ENCODE peak calls at places on chromosomes 13 and 19, in eight cellular contexts. W, B, P, E, Q, Z, J and K are unnamed samples.

GRCh38 chr13:25733061-25733491 is 318.7 kb downstream of the SHISA2 start:
- DNase-seq in B (peak; percentile 61), P (no peak), J (no peak), E (no peak), Q (no peak), Z (no peak), W (no peak), K (peak; percentile 37)

GRCh38 chr13:93794197-93794885 is 567.7 kb downstream of the GPC6 start:
- DNase-seq in W (no peak), E (peak; percentile 42), Q (no peak), P (no peak), Z (no peak), B (no peak), J (no peak), K (no peak)

GRCh38 chr19:45187421-45188100 is 9.0 kb downstream of the BLOC1S3 start:
- DNase-seq in J (peak; percentile 21), P (no peak), Q (no peak), B (no peak), W (no peak), E (no peak), Z (peak; percentile 65), K (no peak)

GRCh38 chr19:7863157-7863970 is 10.8 kb downstream of the PRR36 start:
- DNase-seq in B (no peak), W (no peak), P (no peak), Z (no peak), E (no peak), Q (no peak), J (no peak), K (no peak)

GRCh38 chr19:3129112-3129511 is 6.7 kb upstream of the GNA15 start:
- DNase-seq in W (peak; percentile 35), Q (no peak), Z (peak; percentile 36), B (peak; percentile 71), E (peak; percentile 71), P (no peak), J (no peak), K (peak; percentile 34)

GRCh38 chr13:66347718-66348117 is 882.4 kb downstream of the PCDH9 start:
- DNase-seq in E (peak; percentile 31), Z (no peak), Q (no peak), J (no peak), W (no peak), B (no peak), P (no peak), K (no peak)

GRCh38 chr13:36553501-36553900 is 120.3 kb upstream of the SERTM1 start:
- DNase-seq in E (no peak), W (no peak), P (no peak), Q (no peak), Z (no peak), J (no peak), B (no peak), K (no peak)

GRCh38 chr13:32917504-32917903 is 98.7 kb upstream of the KL start:
- DNase-seq in E (peak; percentile 32), J (no peak), P (no peak), B (peak; percentile 12), Q (no peak), W (no peak), Z (no peak), K (no peak)

GRCh38 chr13:21365574-21365973 is 93.5 kb downstream of the ZDHHC20 start:
- DNase-seq in B (no peak), Z (peak; percentile 29), Q (no peak), W (no peak), E (no peak), P (no peak), J (no peak), K (no peak)

GRCh38 chr13:33937373-33938087 is 119.6 kb downstream of the RFC3 start:
- DNase-seq in J (peak; percentile 15), P (no peak), E (no peak), Z (no peak), B (no peak), W (no peak), Q (peak; percentile 17), K (no peak)

GRCh38 chr13:113918981-113919646 is 54.8 kb downstream of the C13orf46 start:
- DNase-seq in P (no peak), Z (no peak), J (no peak), B (no peak), W (no peak), E (no peak), Q (no peak), K (no peak)

GRCh38 chr19:10501971-10502523 is 1.1 kb downstream of the KEAP1 start:
- DNase-seq in W (no peak), Q (peak; percentile 96), B (peak; percentile 13), P (peak; percentile 91), Z (no peak), J (peak; percentile 78), E (peak; percentile 29), K (no peak)

GRCh38 chr13:48654511-48654910 is 782 bp downstream of the CYSLTR2 start:
- DNase-seq in Q (no peak), E (no peak), Z (no peak), B (no peak), J (no peak), P (no peak), W (no peak), K (no peak)

GRCh38 chr13:54687173-54687572 is 1658.6 kb downstream of the OLFM4 start:
- DNase-seq in B (no peak), J (no peak), Z (no peak), P (no peak), W (no peak), Q (no peak), E (no peak), K (no peak)

GRCh38 chr19:39826311-39826945 is 7.5 kb downstream of the DYRK1B start:
- DNase-seq in W (no peak), B (no peak), E (no peak), Q (no peak), Z (no peak), J (no peak), P (no peak), K (no peak)

GRCh38 chr19:39825531-39826076 is 8.4 kb downstream of the DYRK1B start:
- DNase-seq in E (no peak), W (no peak), Z (no peak), B (no peak), Q (no peak), P (no peak), J (no peak), K (no peak)

GRCh38 chr19:39824143-39825092 is 9.5 kb downstream of the DYRK1B start:
- DNase-seq in B (peak; percentile 93), P (no peak), Q (peak; percentile 89), J (peak; percentile 65), Z (peak; percentile 90), E (peak; percentile 91), W (peak; percentile 74), K (peak; percentile 71)

GRCh38 chr19:39823693-39824092 is 10.3 kb downstream of the DYRK1B start:
- DNase-seq in Z (no peak), B (no peak), J (no peak), Q (no peak), W (no peak), P (no peak), E (no peak), K (no peak)

GRCh38 chr19:39825093-39825463 is 8.9 kb downstream of the DYRK1B start:
- DNase-seq in Z (no peak), E (no peak), B (no peak), Q (no peak), J (no peak), W (no peak), P (no peak), K (no peak)
- H3K4me3 ChIP-seq in Z (peak overlapping the region; percentile 85), E (no peak overlapping the region), B (peak overlapping the region; percentile 29), Q (no peak overlapping the region), J (no peak overlapping the region), W (no peak overlapping the region), P (no peak overlapping the region), K (no peak overlapping the region)

GRCh38 chr19:12789904-12790619 is 1.2 kb upstream of the JUNB start:
- DNase-seq in Q (peak; percentile 95), Z (peak; percentile 86), W (peak; percentile 90), J (peak; percentile 98), E (peak; percentile 93), B (peak; percentile 93), P (peak; percentile 100), K (peak; percentile 88)

GRCh38 chr19:12789098-12789903 is 2.0 kb upstream of the JUNB start:
- DNase-seq in Z (no peak), E (peak; percentile 18), P (no peak), B (no peak), Q (peak; percentile 54), W (no peak), J (no peak), K (no peak)

GRCh38 chr19:12787458-12787857 is 3.8 kb upstream of the JUNB start:
- DNase-seq in P (no peak), Z (no peak), E (no peak), Q (no peak), J (no peak), B (no peak), W (no peak), K (no peak)

GRCh38 chr19:12788025-12788681 is 3.1 kb upstream of the JUNB start:
- DNase-seq in B (no peak), Z (no peak), E (no peak), W (no peak), P (no peak), J (no peak), Q (no peak), K (no peak)

GRCh38 chr19:12788682-12789097 is 2.6 kb upstream of the JUNB start:
- DNase-seq in B (peak; percentile 67), Q (peak; percentile 77), P (peak; percentile 96), E (peak; percentile 75), J (peak; percentile 80), Z (no peak), W (no peak), K (no peak)
- H3K4me3 ChIP-seq in B (peak overlapping the region; percentile 37), Q (no peak overlapping the region), P (peak overlapping the region; percentile 37), E (peak overlapping the region; percentile 27), J (peak overlapping the region; percentile 73), Z (no peak overlapping the region), W (peak overlapping the region; percentile 38), K (peak overlapping the region; percentile 90)

DNA sequence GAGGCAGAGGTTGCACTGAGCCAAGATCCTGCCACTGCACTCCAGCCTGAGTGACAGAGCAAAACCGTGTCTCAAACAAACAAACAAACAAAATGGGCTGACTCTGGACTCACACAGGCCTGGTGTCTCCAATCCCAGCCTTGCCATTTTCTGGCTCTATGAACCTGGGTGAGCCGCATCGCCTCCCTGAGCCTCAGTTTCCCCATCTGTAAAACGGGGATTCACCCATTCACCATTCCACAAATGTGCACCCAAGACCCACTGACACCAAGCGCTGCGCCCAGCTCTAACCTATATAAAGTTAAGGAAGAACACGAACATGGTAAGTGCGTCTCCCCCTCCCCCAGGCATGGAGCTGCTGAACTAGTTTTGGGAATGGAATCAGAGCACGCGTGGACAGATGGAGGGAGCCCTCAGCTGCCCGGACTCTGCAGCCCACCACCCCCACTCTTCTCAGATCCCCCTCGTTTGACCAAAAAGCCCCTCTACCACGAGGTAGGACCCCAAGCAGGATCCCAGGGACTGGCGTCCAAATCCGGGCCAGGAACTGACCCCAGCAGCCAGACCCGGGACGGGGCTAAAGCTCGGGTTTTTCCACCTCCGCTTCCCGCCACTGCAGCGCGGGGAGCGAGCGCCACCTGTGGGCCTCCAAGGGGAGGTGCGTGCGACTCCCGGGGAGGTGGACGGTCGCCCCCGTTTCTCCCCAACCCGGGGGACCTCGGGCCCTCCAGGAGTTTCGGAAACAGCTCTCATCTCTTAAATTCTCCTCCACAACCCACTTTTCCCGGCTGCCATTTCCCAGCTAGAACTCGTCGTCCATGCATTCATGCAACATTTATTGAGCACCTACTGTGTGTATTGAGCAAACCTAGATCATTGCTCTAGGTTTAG is 33.0 kb upstream of the ADGRE5 start:
- DNase-seq in P (peak; percentile 65), Q (peak; percentile 25), W (no peak), E (no peak), B (no peak), J (peak; percentile 65), Z (peak; percentile 62), K (no peak)
- H3K4me3 ChIP-seq in P (peak overlapping the region; percentile 35), Q (no peak overlapping the region), W (peak overlapping the region; percentile 34), E (no peak overlapping the region), B (peak overlapping the region; percentile 32), J (peak overlapping the region; percentile 29), Z (no peak overlapping the region), K (peak overlapping the region; percentile 22)

GRCh38 chr19:14088634-14089411 is 1.7 kb downstream of the SAMD1 start:
- DNase-seq in Q (no peak), J (no peak), Z (no peak), W (no peak), E (no peak), P (no peak), B (no peak), K (no peak)
- H3K4me3 ChIP-seq in Q (no peak overlapping the region), J (peak overlapping the region; percentile 63), Z (no peak overlapping the region), W (peak overlapping the region; percentile 34), E (peak overlapping the region; percentile 62), P (peak overlapping the region; percentile 29), B (peak overlapping the region; percentile 42), K (peak overlapping the region; percentile 59)